ENCODE peak calls at places on chromosomes 12 and 14, in nine cellular contexts. O is H9, B is EL, T is heart right ventricle, D is nephron progenitor cell, F is HFF-Myc, C is lower leg skin, Q is NCI-H2081, I is kidney tubule cell. X is an unnamed sample.

GRCh38 chr12:104975621-104976343 is 10.3 kb upstream of the NOPCHAP1 start:
- DNase-seq in O (no peak), B (peak), T (no peak), D (no peak), F (no peak), C (no peak), Q (no peak), I (peak), X (no peak)

GRCh38 chr12:32533971-32534590 is 134.7 kb downstream of the FGD4 start:
- DNase-seq in O (peak), B (peak), T (no peak), D (peak), F (peak), C (peak), Q (peak), I (peak), X (peak)

GRCh38 chr14:38211258-38211735 is 3.6 kb downstream of the SSTR1 start:
- DNase-seq in O (no peak), B (peak), T (no peak), D (peak), F (no peak), C (no peak), Q (no peak), I (no peak), X (no peak)

GRCh38 chr12:90979936-90980335 is 24.8 kb downstream of the EPYC start:
- DNase-seq in O (no peak), B (no peak), T (no peak), D (no peak), F (peak), C (no peak), Q (no peak), I (no peak), X (no peak)

GRCh38 chr14:38065101-38065762 is 142.5 kb upstream of the SSTR1 start:
- DNase-seq in O (no peak), B (no peak), T (no peak), D (no peak), F (no peak), C (no peak), Q (no peak), I (no peak), X (no peak)

GRCh38 chr12:12804432-12804886 is 8.7 kb upstream of the DDX47 start:
- DNase-seq in O (no peak), B (peak), T (no peak), D (no peak), F (no peak), C (no peak), Q (no peak), I (peak), X (peak)

GRCh38 chr12:20097561-20097960 is 270.8 kb upstream of the PDE3A start:
- DNase-seq in O (no peak), B (peak), T (no peak), D (no peak), F (no peak), C (no peak), Q (no peak), I (no peak), X (no peak)

GRCh38 chr12:98253207-98253606 is 262.2 kb upstream of the TMPO start:
- DNase-seq in O (no peak), B (no peak), T (no peak), D (no peak), F (no peak), C (no peak), Q (peak), I (no peak), X (no peak)

GRCh38 chr14:91996951-91997371 is 42.9 kb downstream of the TRIP11 start:
- DNase-seq in O (no peak), B (peak), T (no peak), D (no peak), F (peak), C (no peak), Q (peak), I (peak), X (peak)

GRCh38 chr14:54686219-54686870 is 119.4 kb downstream of the SAMD4A start:
- DNase-seq in O (no peak), B (peak), T (no peak), D (no peak), F (peak), C (peak), Q (no peak), I (peak), X (no peak)